ENCODE peak calls at places on chromosomes 13 and 19, in nine cellular contexts. T, J, Z, Y, Q, N, V, P and K are unnamed samples.
A peak's percentile ranks its signal among the peaks of the same experiment; 100 is the strongest.

GRCh38 chr13:36665630-36666029 is 8.2 kb upstream of the SERTM1 start:
- DNase-seq in T (no peak), J (no peak), Z (no peak), Y (no peak), Q (no peak), N (no peak), V (no peak), P (no peak), K (no peak)

GRCh38 chr13:98214008-98214643 is 37.1 kb upstream of the RNF113B start:
- DNase-seq in T (peak; percentile 62), J (no peak), Z (no peak), Y (no peak), Q (no peak), N (no peak), V (no peak), P (peak; percentile 36), K (no peak)

GRCh38 chr13:38767506-38768265 is 80.8 kb downstream of the FREM2 start:
- DNase-seq in T (no peak), J (no peak), Z (no peak), Y (no peak), Q (no peak), N (no peak), V (no peak), P (no peak), K (no peak)

GRCh38 chr13:20473139-20473538 is 52.5 kb downstream of the CRYL1 start:
- DNase-seq in T (peak; percentile 40), J (no peak), Z (no peak), Y (no peak), Q (no peak), N (no peak), V (no peak), P (no peak), K (no peak)

GRCh38 chr19:50478901-50479715 is 2.5 kb upstream of the GARIN5A start:
- DNase-seq in T (peak; percentile 27), J (no peak), Z (peak; percentile 75), Y (no peak), Q (no peak), N (no peak), V (no peak), P (no peak), K (no peak)

GRCh38 chr13:103243495-103243894 is 177.3 kb upstream of the SLC10A2 start:
- DNase-seq in T (no peak), J (no peak), Z (no peak), Y (no peak), Q (no peak), N (no peak), V (no peak), P (no peak), K (no peak)

GRCh38 chr13:97194473-97194872 is 27.7 kb upstream of the MBNL2 start:
- DNase-seq in T (no peak), J (no peak), Z (no peak), Y (no peak), Q (no peak), N (no peak), V (peak; percentile 90), P (peak; percentile 12), K (no peak)

GRCh38 chr19:4375620-4376228 is 24.6 kb downstream of the SH3GL1 start:
- DNase-seq in T (peak; percentile 83), J (no peak), Z (peak; percentile 55), Y (no peak), Q (no peak), N (no peak), V (peak; percentile 41), P (peak; percentile 50), K (no peak)

GRCh38 chr19:23095406-23095805 is 21.4 kb upstream of the ZNF730 start:
- DNase-seq in T (no peak), J (no peak), Z (no peak), Y (no peak), Q (no peak), N (no peak), V (no peak), P (no peak), K (no peak)